ENCODE peak calls at places on chromosomes 1 and 21, in nine cellular contexts. D is A673, N is coronary artery, C is heart right ventricle, K is left ventricle myocardium inferior, W is K562, G is lower lobe of right lung, V is gastrocnemius medialis, M is heart left ventricle. P is an unnamed sample.

GRCh38 chr1:39668894-39669293 is 3.0 kb downstream of the NT5C1A start:
- DNase-seq in M (no peak), W (no peak), C (no peak), N (no peak), V (peak), K (no peak), G (no peak), D (no peak), P (no peak)

GRCh38 chr1:26787381-26787705 is 407 bp upstream of the PIGV start:
- DNase-seq in W (no peak), C (peak), M (no peak), V (no peak), D (no peak), G (no peak), K (no peak), N (no peak), P (no peak)

GRCh38 chr1:1758692-1759455 is 19.4 kb downstream of the NADK start:
- DNase-seq in W (peak), G (peak), V (no peak), D (no peak), N (no peak), C (peak), K (peak), M (peak), P (peak)

GRCh38 chr21:41926068-41926806 is 27.6 kb downstream of the C2CD2 start:
- DNase-seq in G (no peak), W (no peak), K (no peak), D (peak), V (no peak), M (no peak), C (no peak), N (no peak), P (peak)

GRCh38 chr1:239361403-239361802 is 25.0 kb upstream of the CHRM3 start:
- DNase-seq in G (no peak), D (peak), V (no peak), M (no peak), W (no peak), N (no peak), K (no peak), C (no peak), P (no peak)

GRCh38 chr1:114780344-114781226 is at the start of gene SIKE1:
- DNase-seq in G (peak), N (peak), K (peak), V (peak), W (peak), D (peak), M (peak), C (peak), P (peak)

GRCh38 chr1:44284184-44284583 is 70.9 kb downstream of the ERI3 start:
- DNase-seq in W (no peak), V (no peak), D (no peak), G (no peak), N (no peak), M (no peak), C (no peak), K (no peak), P (no peak)

GRCh38 chr1:193448682-193449461 is 262.5 kb upstream of the B3GALT2 start:
- DNase-seq in V (no peak), K (no peak), C (no peak), W (no peak), D (no peak), M (no peak), N (no peak), G (no peak), P (no peak)

GRCh38 chr1:49435291-49435690 is 588.5 kb downstream of the AGBL4 start:
- DNase-seq in K (no peak), D (no peak), N (no peak), M (no peak), W (no peak), V (no peak), G (no peak), C (no peak), P (no peak)

GRCh38 chr1:185595835-185596667 is 138.1 kb upstream of the HMCN1 start:
- DNase-seq in C (peak), W (peak), V (no peak), G (no peak), K (no peak), D (peak), N (no peak), M (no peak), P (peak)

GRCh38 chr1:223010552-223011229 is 132.4 kb downstream of the TLR5 start:
- DNase-seq in C (no peak), W (no peak), M (no peak), V (no peak), K (no peak), G (no peak), D (peak), N (no peak), P (no peak)

GRCh38 chr1:43455205-43455889 is 1.6 kb upstream of the HYI start:
- DNase-seq in G (no peak), V (no peak), C (no peak), W (no peak), D (no peak), N (no peak), M (no peak), K (no peak), P (peak)

GRCh38 chr1:67441183-67441582 is 11.0 kb upstream of the SERBP1 start:
- DNase-seq in D (no peak), C (peak), K (peak), G (no peak), N (no peak), M (no peak), W (peak), V (peak), P (no peak)

GRCh38 chr1:24345334-24345733 is 26.2 kb downstream of the GRHL3 start:
- DNase-seq in D (peak), W (no peak), G (no peak), K (no peak), M (no peak), N (no peak), V (no peak), C (no peak), P (no peak)
- TF ChIP-seq CTCF in D (no peak), W (no peak), G (no peak), K (no peak), M (no peak), N (no peak), V (no peak), C (no peak), P (no peak)

DNA sequence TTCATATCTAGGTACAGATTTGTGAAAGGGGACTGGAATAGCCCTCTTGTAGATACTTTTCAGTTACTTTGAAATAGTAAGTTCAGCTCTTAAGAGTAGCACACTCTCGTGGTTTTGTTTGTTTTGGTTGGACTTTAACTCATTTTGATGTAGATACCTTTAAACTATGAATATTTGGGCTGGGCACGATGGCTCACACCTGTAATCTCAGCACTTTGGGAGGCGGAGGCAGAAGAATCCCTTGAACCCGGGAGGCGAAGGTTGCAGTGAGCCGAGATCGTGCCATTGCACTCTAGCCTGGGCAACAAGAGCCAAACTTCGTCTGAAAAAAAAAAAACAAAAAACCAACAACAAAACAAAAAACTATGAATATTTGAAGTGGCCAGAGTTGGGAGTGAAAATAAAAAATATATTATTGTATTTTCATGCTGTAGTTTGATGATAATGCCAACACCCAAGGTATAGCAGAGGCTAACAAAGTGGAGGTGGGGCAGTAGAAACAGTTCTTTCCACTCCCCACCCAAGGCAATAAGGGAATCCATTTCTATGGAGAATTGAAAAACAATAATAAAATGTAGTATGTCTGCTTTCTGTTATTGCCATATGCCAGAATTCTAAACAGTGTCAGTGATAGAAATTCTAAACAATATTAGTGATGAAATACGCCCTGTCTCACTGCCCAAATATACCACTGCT is 1.7 kb downstream of the ZNF326 start:
- DNase-seq in D (no peak), C (no peak), W (no peak), N (no peak), G (no peak), K (no peak), V (no peak), M (no peak), P (peak)
- H3K27ac ChIP-seq in D (peak), C (peak), W (peak), N (no peak), G (no peak), K (peak), V (peak), M (peak), P (peak)

GRCh38 chr1:6062670-6063069 is 17.0 kb downstream of the KCNAB2 start:
- DNase-seq in C (no peak), V (no peak), G (no peak), K (no peak), M (no peak), D (no peak), W (no peak), N (no peak), P (no peak)
- H3K4me3 ChIP-seq in C (no peak), V (no peak), G (no peak), K (no peak), M (no peak), D (no peak), W (no peak), N (no peak), P (no peak)

GRCh38 chr1:96498744-96499143 is 222.8 kb upstream of the PTBP2 start:
- DNase-seq in N (no peak), D (no peak), M (no peak), W (no peak), V (no peak), G (no peak), K (no peak), C (no peak), P (no peak)
- TF ChIP-seq CTCF in N (no peak), D (no peak), M (no peak), W (no peak), V (no peak), G (no peak), K (no peak), C (no peak), P (no peak)

GRCh38 chr1:161849518-161849917 is 83.4 kb downstream of the ATF6 start:
- DNase-seq in W (no peak), V (no peak), C (no peak), M (no peak), G (no peak), K (no peak), N (no peak), D (no peak), P (no peak)
- H3K27ac ChIP-seq in W (no peak), V (no peak), C (no peak), M (no peak), G (no peak), K (no peak), N (no peak), D (no peak), P (no peak)